ENCODE peak calls at places on chromosome 11, in four cellular contexts. B, H, V and J are unnamed samples.

GRCh38 chr11:126345759-126346585 is 9.5 kb upstream of the ST3GAL4 start:
- DNase-seq in B (peak), H (no peak), V (no peak), J (peak)

GRCh38 chr11:75280227-75280671 is 39.7 kb downstream of the TPBGL start:
- DNase-seq in B (peak), H (peak), V (peak), J (peak)

GRCh38 chr11:27723685-27724084 is 23.4 kb upstream of the BDNF start:
- DNase-seq in B (no peak), H (no peak), V (no peak), J (peak)

GRCh38 chr11:95068549-95068948 is 1.8 kb downstream of the SRSF8 start:
- DNase-seq in B (peak), H (peak), V (peak), J (peak)

GRCh38 chr11:121367434-121367833 is 74.9 kb downstream of the SC5D start:
- DNase-seq in B (peak), H (no peak), V (no peak), J (peak)

GRCh38 chr11:80424012-80424695 is 983.3 kb upstream of the TENM4 start:
- DNase-seq in B (no peak), H (no peak), V (no peak), J (peak)

GRCh38 chr11:72643547-72643946 is 30.7 kb downstream of the PDE2A start:
- DNase-seq in B (peak), H (no peak), V (no peak), J (peak)

GRCh38 chr11:71563401-71563800 is 2.0 kb upstream of the KRTAP5-10 start:
- DNase-seq in B (peak), H (peak), V (no peak), J (peak)

GRCh38 chr11:34890812-34891211 is 25.4 kb downstream of the APIP start:
- DNase-seq in B (peak), H (no peak), V (peak), J (peak)

GRCh38 chr11:70111269-70112016 is 33.3 kb downstream of the ANO1 start:
- DNase-seq in B (peak), H (no peak), V (peak), J (peak)

GRCh38 chr11:132632641-132633124 is 899.6 kb downstream of the OPCML start:
- DNase-seq in B (peak), H (peak), V (no peak), J (peak)

GRCh38 chr11:96097844-96098421 is 174.0 kb upstream of the MTMR2 start:
- DNase-seq in B (peak), H (no peak), V (no peak), J (peak)

GRCh38 chr11:130476200-130476921 is 27.9 kb downstream of the ADAMTS15 start:
- DNase-seq in B (no peak), H (no peak), V (no peak), J (peak)

GRCh38 chr11:45384711-45385241 is 98.6 kb upstream of the SYT13 start:
- DNase-seq in B (no peak), H (no peak), V (no peak), J (no peak)

GRCh38 chr11:63999349-64000025 is 13.2 kb downstream of the OTUB1 start:
- DNase-seq in B (peak), H (no peak), V (no peak), J (no peak)

GRCh38 chr11:102007567-102008437 is 39.4 kb upstream of the CFAP300 start:
- DNase-seq in B (peak), H (peak), V (peak), J (peak)

GRCh38 chr11:113989381-113989780 is 14.5 kb downstream of the HTR3A start:
- DNase-seq in B (no peak), H (no peak), V (no peak), J (no peak)

GRCh38 chr11:47641585-47642098 is 717 bp downstream of the MTCH2 start:
- DNase-seq in B (no peak), H (no peak), V (no peak), J (peak)

GRCh38 chr11:69209038-69209350 is 53.3 kb downstream of the SMIM38 start:
- DNase-seq in B (no peak), H (no peak), V (no peak), J (no peak)

GRCh38 chr11:133955945-133956421 is 785 bp downstream of the IGSF9B start:
- DNase-seq in B (no peak), H (no peak), V (no peak), J (no peak)

GRCh38 chr11:79493555-79494171 is 52.8 kb upstream of the TENM4 start:
- DNase-seq in B (peak), H (no peak), V (peak), J (peak)

GRCh38 chr11:72970557-72971118 is 156.4 kb downstream of the ATG16L2 start:
- DNase-seq in B (no peak), H (no peak), V (no peak), J (no peak)

GRCh38 chr11:788953-789940 is 643 bp downstream of the CEND1 start:
- DNase-seq in B (no peak), H (no peak), V (no peak), J (no peak)

GRCh38 chr11:69683764-69684333 is 8.7 kb upstream of the LTO1 start:
- DNase-seq in B (peak), H (no peak), V (no peak), J (peak)

GRCh38 chr11:36186340-36186739 is 102.9 kb downstream of the COMMD9 start:
- DNase-seq in B (peak), H (peak), V (peak), J (peak)